ENCODE peak calls at places on chromosomes 6 and 20, in eight cellular contexts. L is AG04449; V is naive thymus-derived CD4-positive, alpha-beta T cell; O is ascending aorta; A is lower leg skin; D is cardiac fibroblast; P is upper lobe of right lung; M is pancreas. S is an unnamed sample.

GRCh38 chr20:53903652-53903987 is 166.8 kb downstream of the BCAS1 start:
- DNase-seq in L (no peak), V (no peak), O (no peak), A (no peak), D (no peak), P (no peak), M (no peak), S (no peak)

GRCh38 chr6:48486373-48486772 is 375.4 kb upstream of the PTCHD4 start:
- DNase-seq in L (no peak), V (no peak), O (no peak), A (no peak), D (no peak), P (no peak), M (no peak), S (no peak)

GRCh38 chr6:16850332-16851022 is 89.2 kb upstream of the ATXN1 start:
- DNase-seq in L (no peak), V (no peak), O (no peak), A (no peak), D (no peak), P (no peak), M (no peak), S (no peak)

GRCh38 chr6:145319605-145320004 is 415.7 kb downstream of the EPM2A start:
- DNase-seq in L (no peak), V (no peak), O (no peak), A (no peak), D (no peak), P (no peak), M (no peak), S (no peak)

GRCh38 chr6:18823782-18824386 is 436.7 kb downstream of the RNF144B start:
- DNase-seq in L (no peak), V (no peak), O (no peak), A (no peak), D (peak; percentile 12), P (no peak), M (no peak), S (no peak)

GRCh38 chr6:29516108-29516507 is 28.4 kb upstream of the MAS1L start:
- DNase-seq in L (no peak), V (no peak), O (no peak), A (no peak), D (no peak), P (no peak), M (no peak), S (peak; percentile 34)

GRCh38 chr6:142013875-142014495 is 118.7 kb upstream of the GJE1 start:
- DNase-seq in L (no peak), V (no peak), O (no peak), A (no peak), D (no peak), P (no peak), M (no peak), S (no peak)

GRCh38 chr20:1885940-1886693 is 9.1 kb upstream of the SIRPA start:
- DNase-seq in L (no peak), V (no peak), O (no peak), A (no peak), D (no peak), P (no peak), M (no peak), S (no peak)

GRCh38 chr6:150191809-150192208 is 49.0 kb downstream of the PPP1R14C start:
- DNase-seq in L (no peak), V (no peak), O (no peak), A (no peak), D (no peak), P (no peak), M (no peak), S (no peak)

GRCh38 chr6:98824907-98825601 is 9.3 kb upstream of the POU3F2 start:
- DNase-seq in L (no peak), V (no peak), O (no peak), A (no peak), D (no peak), P (no peak), M (no peak), S (no peak)

GRCh38 chr20:24968278-24968677 is 19.2 kb downstream of the CST7 start:
- DNase-seq in L (no peak), V (no peak), O (no peak), A (no peak), D (no peak), P (no peak), M (no peak), S (no peak)

GRCh38 chr20:46376196-46376785 is 30.1 kb downstream of the ELMO2 start:
- DNase-seq in L (no peak), V (no peak), O (no peak), A (no peak), D (no peak), P (no peak), M (no peak), S (no peak)

GRCh38 chr20:17179840-17180239 is 47.0 kb upstream of the PCSK2 start:
- DNase-seq in L (no peak), V (no peak), O (no peak), A (no peak), D (no peak), P (no peak), M (no peak), S (no peak)

GRCh38 chr20:19993937-19994667 is 23.1 kb upstream of the NAA20 start:
- DNase-seq in L (no peak), V (no peak), O (no peak), A (no peak), D (peak; percentile 46), P (no peak), M (no peak), S (no peak)

GRCh38 chr6:162442675-162443074 is 284.9 kb downstream of the PRKN start:
- DNase-seq in L (no peak), V (no peak), O (no peak), A (no peak), D (peak; percentile 6), P (no peak), M (no peak), S (peak; percentile 3)

GRCh38 chr6:38498085-38498484 is 141.6 kb downstream of the BTBD9 start:
- DNase-seq in L (no peak), V (no peak), O (no peak), A (no peak), D (no peak), P (no peak), M (no peak), S (no peak)
- H3K4me3 ChIP-seq in L (no peak overlapping the region), V (no peak overlapping the region), O (no peak overlapping the region), A (no peak overlapping the region), D (no peak overlapping the region), P (no peak overlapping the region), M (no peak overlapping the region), S (no peak overlapping the region)

GRCh38 chr6:52571099-52571755 is 5.6 kb downstream of the TRAM2 start:
- DNase-seq in L (no peak), V (no peak), O (no peak), A (no peak), D (no peak), P (no peak), M (no peak), S (no peak)
- H3K4me3 ChIP-seq in L (no peak overlapping the region), V (no peak overlapping the region), O (peak overlapping the region; percentile 11), A (no peak overlapping the region), D (no peak overlapping the region), P (no peak overlapping the region), M (no peak overlapping the region), S (no peak overlapping the region)

GRCh38 chr6:53059648-53060589 is 5.3 kb upstream of the FBXO9 start:
- DNase-seq in L (no peak), V (no peak), O (no peak), A (no peak), D (no peak), P (no peak), M (no peak), S (no peak)

GRCh38 chr6:53056273-53056672 is 8.9 kb upstream of the FBXO9 start:
- DNase-seq in L (no peak), V (no peak), O (no peak), A (no peak), D (no peak), P (no peak), M (no peak), S (no peak)

GRCh38 chr6:53058388-53058890 is 6.8 kb upstream of the FBXO9 start:
- DNase-seq in L (no peak), V (no peak), O (no peak), A (no peak), D (no peak), P (no peak), M (no peak), S (no peak)

GRCh38 chr6:53054532-53054931 is 10.7 kb upstream of the FBXO9 start:
- DNase-seq in L (no peak), V (no peak), O (no peak), A (no peak), D (no peak), P (no peak), M (no peak), S (no peak)

GRCh38 chr6:53055873-53056272 is 9.3 kb upstream of the FBXO9 start:
- DNase-seq in L (no peak), V (no peak), O (no peak), A (no peak), D (no peak), P (no peak), M (no peak), S (no peak)
- H3K4me3 ChIP-seq in L (no peak overlapping the region), V (no peak overlapping the region), O (peak overlapping the region; percentile 8), A (no peak overlapping the region), D (no peak overlapping the region), P (no peak overlapping the region), M (no peak overlapping the region), S (no peak overlapping the region)

GRCh38 chr20:5072756-5073153 is 47.0 kb downstream of the PCNA start:
- DNase-seq in L (no peak), V (no peak), O (no peak), A (no peak), D (no peak), P (no peak), M (no peak), S (no peak)

GRCh38 chr20:5074050-5074674 is 45.6 kb downstream of the PCNA start:
- DNase-seq in L (no peak), V (no peak), O (no peak), A (no peak), D (no peak), P (no peak), M (no peak), S (no peak)

GRCh38 chr20:5070570-5070969 is 49.2 kb downstream of the PCNA start:
- DNase-seq in L (no peak), V (no peak), O (no peak), A (no peak), D (no peak), P (no peak), M (no peak), S (no peak)

GRCh38 chr20:5070081-5070480 is 49.7 kb downstream of the PCNA start:
- DNase-seq in L (no peak), V (no peak), O (no peak), A (no peak), D (no peak), P (no peak), M (no peak), S (no peak)

DNA sequence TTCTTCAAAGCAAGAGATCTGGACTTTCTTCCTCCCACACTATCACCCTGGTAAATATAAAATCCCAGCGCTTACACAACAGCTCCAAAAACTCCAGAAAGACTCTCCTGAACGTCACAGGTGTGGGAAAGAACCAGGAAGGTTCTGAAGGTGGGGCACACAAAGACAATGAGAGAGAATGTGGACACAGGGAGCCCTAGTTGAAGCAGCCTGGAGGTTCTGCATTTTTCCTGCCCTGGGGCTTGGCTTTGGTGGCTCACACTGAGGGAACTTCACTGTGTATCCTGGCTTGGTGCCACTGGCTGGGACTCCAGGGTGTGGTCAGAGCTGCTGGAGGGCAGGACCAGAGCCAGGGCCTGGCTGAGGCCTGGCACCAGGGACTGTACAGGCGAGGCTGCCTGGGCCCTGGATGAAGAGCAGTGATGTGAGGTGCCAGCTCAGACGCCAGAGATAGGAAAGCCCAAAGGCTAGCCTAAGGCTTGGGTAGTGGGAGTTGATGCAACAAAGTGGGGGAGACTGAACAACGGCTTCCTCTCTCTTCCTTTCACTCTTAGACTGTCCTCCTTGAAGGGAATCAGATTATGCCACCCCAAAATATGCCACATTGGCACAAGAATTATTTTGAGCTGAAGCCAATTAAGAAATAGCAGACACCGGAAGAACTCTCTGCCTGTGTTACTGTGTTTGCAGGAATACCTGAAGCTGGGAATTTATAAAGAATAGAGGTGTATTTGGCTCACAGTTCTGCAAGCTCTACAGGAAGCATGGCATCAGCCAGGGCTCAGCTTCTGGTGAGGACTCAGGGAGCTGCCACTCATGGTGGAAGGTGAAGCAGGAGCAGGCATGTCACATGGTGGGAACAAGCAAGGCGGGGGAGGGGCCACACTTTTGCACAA is 46.4 kb downstream of the PCNA start:
- DNase-seq in L (no peak), V (no peak), O (peak; percentile 85), A (peak; percentile 86), D (peak; percentile 74), P (peak; percentile 92), M (peak; percentile 91), S (peak; percentile 19)
- H3K4me3 ChIP-seq in L (no peak overlapping the region), V (no peak overlapping the region), O (no peak overlapping the region), A (no peak overlapping the region), D (no peak overlapping the region), P (no peak overlapping the region), M (no peak overlapping the region), S (no peak overlapping the region)